ENCODE peak calls at places on chromosomes 16 and 17, in four cellular contexts. Y, B, S and V are unnamed samples.

GRCh38 chr17:4759776-4760236 is 11.9 kb upstream of the TM4SF5 start:
- DNase-seq in S (no peak), B (no peak), Y (no peak), V (no peak)

GRCh38 chr16:69821844-69822173 is 59.7 kb downstream of the WWP2 start:
- DNase-seq in S (no peak), B (no peak), Y (no peak), V (peak; percentile 1)

GRCh38 chr17:35797918-35798317 is 2.5 kb upstream of the MMP28 start:
- DNase-seq in Y (no peak), S (no peak), B (no peak), V (no peak)

GRCh38 chr17:58336456-58337094 is 8.0 kb upstream of the TSPOAP1 start:
- DNase-seq in S (no peak), B (no peak), Y (peak; percentile 38), V (no peak)

GRCh38 chr16:30005341-30006094 is 5.3 kb downstream of the DOC2A start:
- DNase-seq in S (no peak), Y (peak; percentile 31), B (peak; percentile 90), V (no peak)

GRCh38 chr16:747978-748746 is 7.4 kb upstream of the CIAO3 start:
- DNase-seq in B (no peak), S (no peak), Y (no peak), V (no peak)

GRCh38 chr17:33127706-33128105 is 136.1 kb downstream of the SPACA3 start:
- DNase-seq in B (no peak), S (no peak), Y (no peak), V (no peak)

GRCh38 chr17:66755101-66755943 is 79.6 kb upstream of the CACNG5 start:
- DNase-seq in S (no peak), Y (no peak), B (no peak), V (no peak)

GRCh38 chr16:48537275-48537674 is 72.7 kb downstream of the N4BP1 start:
- DNase-seq in S (no peak), Y (no peak), B (no peak), V (no peak)

GRCh38 chr16:8099586-8099985 is 490.7 kb downstream of the TMEM114 start:
- DNase-seq in S (no peak), Y (no peak), B (no peak), V (no peak)

GRCh38 chr16:84281077-84281476 is 13.6 kb upstream of the WFDC1 start:
- DNase-seq in B (no peak), Y (peak; percentile 9), S (no peak), V (no peak)

GRCh38 chr16:70551788-70552187 is 28.2 kb downstream of the SF3B3 start:
- DNase-seq in B (no peak), Y (peak; percentile 55), S (no peak), V (no peak)

GRCh38 chr17:46787478-46787877 is 31.0 kb downstream of the WNT3 start:
- DNase-seq in Y (no peak), B (no peak), S (no peak), V (no peak)
- TF ChIP-seq POLR2A in Y (no peak), B (no peak), S (no peak), V (no peak)

DNA sequence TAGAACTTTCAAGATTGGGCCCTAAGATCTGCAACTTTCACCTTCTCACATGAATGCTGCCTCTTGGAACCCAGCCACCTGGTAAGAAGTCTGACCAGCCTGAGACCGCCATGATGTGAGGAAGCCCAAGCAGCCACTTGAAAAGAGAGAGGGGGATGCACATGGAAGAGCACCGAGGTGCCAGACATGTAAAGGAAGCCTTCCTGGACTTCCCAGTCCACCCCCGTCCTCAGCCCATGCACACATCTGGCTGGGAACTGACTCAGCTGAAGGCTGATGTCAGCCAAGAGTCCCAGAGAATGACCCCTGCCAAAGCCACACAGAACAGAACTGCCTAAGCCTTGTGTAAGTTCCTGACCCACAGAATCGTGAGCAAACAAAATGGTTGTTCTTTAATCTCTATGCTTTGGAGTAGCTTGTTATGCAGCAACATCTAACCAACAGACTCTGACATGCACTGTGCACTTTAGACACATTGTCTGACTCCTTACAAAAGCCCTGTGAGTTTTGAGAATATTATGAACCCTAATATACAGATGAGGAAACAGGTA is 86.7 kb downstream of the RMI2 start:
- DNase-seq in Y (peak; percentile 37), S (no peak), B (no peak), V (no peak)
- TF ChIP-seq POLR2A in Y (no peak), S (no peak), B (no peak), V (no peak)

GRCh38 chr17:79024901-79025737 is 1.1 kb downstream of the C1QTNF1 start:
- DNase-seq in Y (no peak), S (peak; percentile 14), B (no peak), V (peak; percentile 80)
- TF ChIP-seq POLR2A in Y (no peak), S (no peak), B (no peak), V (no peak)

DNA sequence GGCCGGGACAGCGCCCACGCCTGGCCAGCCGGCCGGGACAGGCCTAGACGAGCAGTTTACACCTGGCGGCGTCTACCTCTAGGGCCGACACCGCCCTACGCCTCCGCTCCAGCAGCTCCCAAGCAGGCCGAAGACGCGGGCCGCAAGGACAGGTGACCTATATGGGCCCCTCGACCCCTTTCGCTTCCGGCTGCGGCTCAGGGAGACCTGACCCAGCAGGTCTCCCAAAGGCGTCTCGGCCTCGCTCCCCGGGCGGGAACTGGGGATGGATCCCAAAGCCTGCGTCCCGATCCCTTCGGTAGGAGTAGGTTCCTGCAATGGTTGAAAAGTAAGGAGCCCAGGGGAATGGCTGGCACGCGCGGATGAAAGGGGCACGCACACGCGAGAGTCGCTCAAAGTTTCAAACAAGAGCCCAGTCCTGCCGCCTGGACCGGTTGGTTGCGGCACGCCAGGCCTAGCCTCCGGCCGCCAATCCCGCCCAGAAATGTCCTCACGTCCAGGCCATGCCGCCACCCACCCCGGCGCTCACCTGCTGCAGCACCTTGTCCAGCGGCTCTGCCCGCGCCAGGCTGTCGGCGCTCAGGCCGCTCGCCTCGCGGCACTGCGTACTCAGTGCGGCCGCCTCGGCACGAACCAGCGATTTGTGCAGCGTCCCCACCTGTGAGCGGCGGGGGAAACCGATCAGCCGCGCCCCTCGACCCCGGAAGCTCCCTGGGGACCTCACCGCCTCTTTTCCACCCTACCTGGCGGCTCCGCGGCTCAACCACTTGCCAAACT is 634 bp downstream of the ESRP2 start:
- DNase-seq in S (no peak), Y (no peak), B (no peak), V (peak; percentile 82)
- TF ChIP-seq POLR2A in S (no peak), Y (no peak), B (no peak), V (no peak)

GRCh38 chr16:4180511-4180910 is 61.4 kb downstream of the SRL start:
- DNase-seq in Y (no peak), B (no peak), S (no peak), V (no peak)

GRCh38 chr16:4183258-4184037 is 58.4 kb downstream of the SRL start:
- DNase-seq in Y (peak; percentile 92), B (peak; percentile 88), S (peak; percentile 79), V (peak; percentile 93)

GRCh38 chr16:4179763-4180260 is 62.1 kb downstream of the SRL start:
- DNase-seq in B (no peak), S (no peak), Y (no peak), V (no peak)

GRCh38 chr16:4182581-4183257 is 59.2 kb downstream of the SRL start:
- DNase-seq in B (no peak), Y (no peak), S (no peak), V (no peak)

GRCh38 chr16:4184038-4184702 is 57.7 kb downstream of the SRL start:
- DNase-seq in S (no peak), B (no peak), Y (no peak), V (no peak)
- TF ChIP-seq POLR2A in S (no peak), B (peak; percentile 85), Y (no peak), V (no peak)

GRCh38 chr16:10870808-10871156 is 6.2 kb upstream of the CIITA start:
- DNase-seq in Y (no peak), S (no peak), B (no peak), V (no peak)
- TF ChIP-seq POLR2A in Y (no peak), S (no peak), B (no peak), V (no peak)

DNA sequence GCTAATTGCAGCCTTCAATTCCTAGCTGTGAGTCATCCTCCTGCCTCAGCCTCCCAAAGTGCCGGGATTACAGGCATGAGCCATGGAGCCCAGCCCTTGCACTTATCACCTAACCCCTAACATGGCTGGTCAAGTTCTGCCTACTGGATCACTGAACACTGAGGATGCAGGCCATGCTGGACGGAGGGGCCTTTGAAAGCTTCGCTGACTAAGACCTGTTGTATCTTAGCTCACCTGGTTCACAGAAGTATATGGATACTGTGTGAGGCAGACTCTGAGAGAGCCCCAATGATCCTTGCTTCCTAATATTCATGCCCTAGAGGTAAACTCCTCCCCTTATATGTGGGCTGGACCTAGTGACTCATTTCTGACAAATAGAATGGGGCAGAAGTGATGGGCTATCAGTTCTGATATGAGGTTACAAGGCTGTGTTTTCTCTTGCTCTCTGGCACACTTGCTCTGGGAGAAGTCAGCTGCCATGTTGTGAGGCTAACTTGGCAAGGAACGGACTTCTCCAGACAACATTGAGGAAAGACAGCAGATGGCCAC is 11.7 kb upstream of the TMIGD1 start:
- DNase-seq in Y (no peak), S (no peak), B (no peak), V (no peak)
- TF ChIP-seq POLR2A in Y (no peak), S (no peak), B (no peak), V (no peak)